ENCODE peak calls at places on chromosomes 1 and 21, in five cellular contexts. W is spleen, T is HL-60, R is ovary, A is AG10803. X is an unnamed sample.

GRCh38 chr1:104765115-104765514 is 1015.4 kb downstream of the AMY1C start:
- DNase-seq in A (no peak), T (peak; percentile 35), R (no peak), W (no peak), X (no peak)

GRCh38 chr1:15712158-15712557 is 23.9 kb upstream of the SLC25A34 start:
- DNase-seq in T (no peak), R (no peak), A (no peak), W (no peak), X (no peak)

GRCh38 chr1:181405584-181405983 is 77.7 kb upstream of the CACNA1E start:
- DNase-seq in R (no peak), A (no peak), W (no peak), T (no peak), X (no peak)

GRCh38 chr1:25082216-25082899 is 149.9 kb downstream of the SYF2 start:
- DNase-seq in T (peak; percentile 63), A (no peak), R (no peak), W (peak; percentile 41), X (peak; percentile 26)

GRCh38 chr1:152141971-152142584 is 16.9 kb downstream of the RPTN start:
- DNase-seq in W (no peak), A (peak; percentile 75), R (peak; percentile 35), T (peak; percentile 5), X (no peak)

GRCh38 chr1:19322481-19322880 is 10.4 kb downstream of the SLC66A1 start:
- DNase-seq in R (no peak), T (no peak), A (no peak), W (no peak), X (no peak)

GRCh38 chr1:157994704-157995540 is 1.5 kb downstream of the KIRREL1 start:
- DNase-seq in T (no peak), R (peak; percentile 56), W (no peak), A (peak; percentile 57), X (no peak)

GRCh38 chr1:2204384-2205190 is 10.0 kb upstream of the FAAP20 start:
- DNase-seq in A (peak; percentile 65), W (peak; percentile 96), R (peak; percentile 86), T (peak; percentile 66), X (peak; percentile 49)

GRCh38 chr1:171127481-171127880 is 36.8 kb downstream of the FMO3 start:
- DNase-seq in W (no peak), R (no peak), A (peak; percentile 88), T (no peak), X (no peak)

GRCh38 chr1:58290685-58291372 is 255.7 kb downstream of the OMA1 start:
- DNase-seq in A (peak; percentile 23), W (no peak), R (no peak), T (no peak), X (no peak)

GRCh38 chr1:229596961-229597699 is 28.8 kb downstream of the TAF5L start:
- DNase-seq in T (no peak), R (no peak), A (peak; percentile 84), W (no peak), X (no peak)

GRCh38 chr1:32897082-32898049 is 3.8 kb downstream of the TMEM54 start:
- DNase-seq in T (no peak), W (peak; percentile 29), R (no peak), A (no peak), X (no peak)

GRCh38 chr1:108096089-108096488 is 104.1 kb downstream of the SLC25A24 start:
- DNase-seq in A (no peak), R (no peak), W (no peak), T (no peak), X (no peak)

GRCh38 chr21:14685568-14685967 is 139.5 kb upstream of the SAMSN1 start:
- DNase-seq in W (no peak), R (no peak), T (peak; percentile 65), A (no peak), X (no peak)

GRCh38 chr1:226985239-226985838 is 45.2 kb downstream of the COQ8A start:
- DNase-seq in W (peak; percentile 52), A (no peak), R (no peak), T (no peak), X (peak; percentile 16)

GRCh38 chr1:79899914-79900313 is 893.4 kb upstream of the ADGRL4 start:
- DNase-seq in R (no peak), T (no peak), A (peak; percentile 99), W (no peak), X (no peak)

GRCh38 chr1:163307479-163308171 is 14.1 kb upstream of the NUF2 start:
- DNase-seq in A (peak; percentile 73), W (no peak), R (no peak), T (no peak), X (no peak)

GRCh38 chr1:176773038-176773437 is 310.1 kb downstream of the PAPPA2 start:
- DNase-seq in R (no peak), A (no peak), T (no peak), W (no peak), X (no peak)

GRCh38 chr1:241660424-241660972 is 8.4 kb downstream of the WDR64 start:
- DNase-seq in R (no peak), W (no peak), A (no peak), T (no peak), X (no peak)

GRCh38 chr1:61746768-61747167 is 4.5 kb downstream of the PATJ start:
- DNase-seq in R (no peak), W (no peak), T (no peak), A (peak; percentile 42), X (no peak)

GRCh38 chr1:25760871-25761270 is 39.1 kb upstream of the SELENON start:
- DNase-seq in R (no peak), A (no peak), T (no peak), W (no peak), X (no peak)

GRCh38 chr1:209416009-209416408 is 167.5 kb upstream of the CAMK1G start:
- DNase-seq in A (no peak), T (no peak), W (no peak), R (no peak), X (no peak)

GRCh38 chr1:188719735-188720134 is 1757.9 kb downstream of the BRINP3 start:
- DNase-seq in R (no peak), W (no peak), A (no peak), T (no peak), X (no peak)

DNA sequence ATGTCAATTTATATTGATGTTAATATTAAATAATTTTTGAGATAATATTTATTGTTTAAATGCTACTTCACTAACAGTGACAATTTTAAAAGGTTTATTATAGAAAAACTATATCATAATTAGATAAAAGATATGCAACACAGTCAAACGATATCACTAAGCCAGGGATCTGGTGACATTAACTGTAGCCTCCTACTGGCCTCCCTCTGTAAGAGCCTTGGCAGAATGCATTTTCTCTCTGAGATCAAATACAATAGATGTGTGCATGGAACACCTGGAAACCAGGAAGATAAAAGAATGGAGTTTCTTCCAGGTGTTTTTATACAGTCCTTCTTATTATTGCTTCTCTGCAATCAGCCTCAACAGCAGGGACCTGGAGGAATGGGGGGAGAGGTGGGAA is 1762.1 kb downstream of the BRINP3 start:
- DNase-seq in A (no peak), T (no peak), R (no peak), W (no peak), X (no peak)
- TF ChIP-seq CTCF in A (no peak), T (no peak), R (no peak), W (no peak), X (no peak)

GRCh38 chr1:20992327-20993056 is 184.2 kb downstream of the EIF4G3 start:
- DNase-seq in W (no peak), A (peak; percentile 32), T (no peak), R (no peak), X (no peak)
- TF ChIP-seq CTCF in W (no peak), A (no peak), T (no peak), R (no peak), X (no peak)

GRCh38 chr1:36537190-36537768 is 54.6 kb upstream of the CSF3R start:
- DNase-seq in W (no peak), A (no peak), T (no peak), R (no peak), X (no peak)

GRCh38 chr1:36542962-36543515 is 60.3 kb upstream of the CSF3R start:
- DNase-seq in T (no peak), R (no peak), W (no peak), A (no peak), X (peak; percentile 27)

GRCh38 chr1:36539526-36539925 is 56.8 kb upstream of the CSF3R start:
- DNase-seq in R (no peak), T (no peak), A (no peak), W (no peak), X (peak; percentile 1)

GRCh38 chr1:36542024-36542961 is 59.6 kb upstream of the CSF3R start:
- DNase-seq in W (no peak), A (no peak), T (no peak), R (no peak), X (peak; percentile 39)

DNA sequence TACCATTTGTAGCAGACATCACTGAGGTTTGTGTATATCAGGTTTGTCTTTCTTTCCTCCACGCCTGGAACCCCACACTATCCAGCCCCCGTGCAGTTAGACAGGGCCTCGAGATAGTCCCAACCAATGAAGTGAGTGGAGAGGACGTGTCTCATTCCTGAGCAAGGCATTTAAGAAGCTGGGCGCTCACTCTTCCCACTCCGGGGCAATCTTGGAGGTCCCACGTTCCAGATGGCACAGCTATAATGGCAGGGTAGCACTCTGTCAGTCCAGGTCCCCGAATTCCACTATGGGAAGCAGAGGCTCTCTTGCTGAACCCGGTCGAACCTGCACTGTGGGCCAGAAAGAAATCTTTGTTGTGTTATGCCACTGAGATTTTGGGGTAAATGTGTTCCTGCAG is 57.3 kb upstream of the CSF3R start:
- DNase-seq in T (no peak), A (no peak), R (no peak), W (no peak), X (peak; percentile 22)
- TF ChIP-seq CTCF in T (no peak), A (no peak), R (no peak), W (no peak), X (no peak)

DNA sequence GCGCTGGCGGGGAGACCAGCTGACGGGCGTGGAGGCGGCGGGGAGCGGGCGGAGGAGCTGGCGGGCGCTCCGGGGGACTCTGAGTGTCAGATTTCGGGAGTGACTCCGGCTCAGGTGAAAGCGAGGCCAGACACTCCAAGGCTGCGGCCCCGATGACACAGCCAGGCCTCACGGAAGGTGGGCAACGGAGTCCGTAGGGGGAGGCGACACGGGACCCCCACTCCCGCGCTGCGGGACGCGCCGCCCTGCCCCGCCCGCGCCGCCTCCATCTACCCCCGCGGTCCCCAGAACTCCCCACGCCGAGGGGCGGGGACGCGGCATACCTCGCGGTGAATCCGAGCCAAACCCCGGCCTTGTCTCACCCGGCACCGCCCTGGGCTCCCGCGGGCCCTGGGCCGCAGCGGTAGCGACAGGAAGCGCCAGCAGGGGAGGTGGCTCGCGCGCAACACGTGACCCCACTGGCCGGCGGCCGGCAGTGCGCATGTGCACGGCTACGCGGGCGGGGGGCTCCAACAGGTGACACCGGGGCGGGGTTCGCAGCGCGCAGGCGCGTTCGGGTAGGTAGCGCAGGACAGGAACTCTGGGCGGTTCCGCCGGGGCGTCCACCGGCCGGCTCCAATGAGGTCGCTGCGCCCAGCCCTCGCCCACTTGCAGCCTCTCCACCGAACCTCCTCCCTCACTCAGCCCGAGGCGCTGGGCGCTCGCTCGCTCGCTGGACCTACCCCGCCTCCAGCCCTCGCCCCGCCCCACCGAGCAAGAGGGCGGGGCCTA is at the start of gene CC2D1B:
- DNase-seq in W (peak; percentile 100), T (peak; percentile 98), A (peak; percentile 94), R (peak; percentile 98), X (peak; percentile 98)
- TF ChIP-seq CTCF in W (peak; percentile 79), T (no peak), A (no peak), R (peak; percentile 74), X (peak; percentile 15)

DNA sequence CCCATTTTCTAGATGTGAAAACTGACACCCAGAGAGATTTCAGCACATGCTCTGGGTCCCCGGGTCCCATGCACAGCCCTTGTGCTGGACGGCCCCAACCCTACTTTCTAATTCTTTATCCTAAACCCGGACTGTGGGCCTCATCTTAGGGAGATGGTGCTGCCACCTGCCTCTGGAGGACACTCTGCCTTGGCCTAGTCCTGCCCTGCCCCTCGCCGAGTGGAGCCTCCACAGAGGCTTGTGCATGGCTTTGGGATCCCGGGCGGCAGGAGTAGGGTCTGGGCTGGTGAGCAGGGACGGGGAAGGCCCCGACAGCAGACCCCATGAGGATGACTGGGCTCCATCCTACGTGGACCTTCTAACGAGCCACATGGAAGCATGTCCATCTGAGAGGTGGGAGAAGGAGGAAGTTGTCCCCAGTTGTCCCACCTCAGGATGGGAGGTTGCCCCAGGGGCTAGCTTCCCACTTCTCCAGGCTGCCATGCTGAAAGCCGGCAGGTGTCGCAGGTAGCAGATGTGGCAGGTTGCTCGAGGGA is 12.4 kb downstream of the MX2 start:
- DNase-seq in W (peak; percentile 64), A (no peak), R (no peak), T (no peak), X (no peak)
- TF ChIP-seq CTCF in W (no peak), A (no peak), R (no peak), T (no peak), X (no peak)